ENCODE peak calls at places on chromosomes 11 and 22, in nine cellular contexts. O is thoracic aorta, E is left ventricle myocardium inferior, F is fibroblast of lung, D is neuronal stem cell, U is tibial nerve, R is prostate gland, Y is lower lobe of right lung, H is body of pancreas. L is an unnamed sample.
A peak's percentile ranks its signal among the peaks of the same experiment; 100 is the strongest.

GRCh38 chr11:12280838-12281565 is 96.4 kb upstream of the PARVA start:
- DNase-seq in Y (no peak), F (peak; percentile 83), E (no peak), H (peak; percentile 3), D (no peak), R (no peak), U (no peak), O (no peak), L (peak; percentile 58)

GRCh38 chr11:126135182-126136176 is 72.8 kb upstream of the CDON start:
- DNase-seq in H (no peak), R (no peak), Y (no peak), E (no peak), O (no peak), U (no peak), D (no peak), F (no peak), L (no peak)

GRCh38 chr11:1323779-1324178 is 14.3 kb upstream of the TOLLIP start:
- DNase-seq in F (no peak), H (no peak), D (no peak), R (no peak), E (no peak), Y (no peak), O (no peak), U (no peak), L (no peak)

GRCh38 chr11:88979641-88980040 is 86.1 kb downstream of the GRM5 start:
- DNase-seq in H (no peak), D (no peak), F (peak; percentile 91), E (no peak), Y (no peak), R (no peak), O (no peak), U (no peak), L (no peak)

GRCh38 chr22:37507731-37508130 is 11.5 kb downstream of the CARD10 start:
- DNase-seq in R (no peak), F (no peak), H (no peak), D (no peak), U (no peak), O (no peak), E (no peak), Y (no peak), L (no peak)

GRCh38 chr22:47144791-47145425 is 382.5 kb downstream of the TBC1D22A start:
- DNase-seq in R (peak; percentile 91), E (no peak), F (no peak), U (no peak), D (no peak), O (no peak), Y (no peak), H (peak; percentile 95), L (no peak)

GRCh38 chr22:46564084-46564714 is 26.8 kb upstream of the CELSR1 start:
- DNase-seq in U (no peak), O (no peak), D (no peak), H (no peak), E (peak; percentile 53), R (no peak), Y (no peak), F (no peak), L (no peak)

GRCh38 chr11:2661173-2662023 is 38.4 kb downstream of the KCNQ1OT1 start:
- DNase-seq in D (no peak), O (no peak), Y (no peak), U (no peak), R (no peak), H (no peak), E (no peak), F (no peak), L (no peak)

GRCh38 chr22:22422629-22423112 is 85.9 kb downstream of the ZNF280B start:
- DNase-seq in U (peak; percentile 39), H (peak; percentile 64), Y (peak; percentile 70), F (peak; percentile 42), E (peak; percentile 59), D (peak; percentile 70), R (no peak), O (no peak), L (peak; percentile 69)

GRCh38 chr22:22423681-22424080 is 84.9 kb downstream of the ZNF280B start:
- DNase-seq in O (no peak), Y (no peak), H (no peak), F (no peak), R (no peak), E (no peak), D (no peak), U (no peak), L (no peak)

GRCh38 chr22:22420580-22420979 is 88.0 kb downstream of the ZNF280B start:
- DNase-seq in D (no peak), F (no peak), H (no peak), Y (no peak), R (no peak), U (no peak), O (no peak), E (no peak), L (no peak)

GRCh38 chr22:22418957-22419356 is 89.6 kb downstream of the ZNF280B start:
- DNase-seq in E (no peak), O (no peak), Y (no peak), H (no peak), U (no peak), F (no peak), R (no peak), D (no peak), L (no peak)

GRCh38 chr22:22421392-22421791 is 87.2 kb downstream of the ZNF280B start:
- DNase-seq in Y (no peak), R (no peak), F (no peak), U (no peak), O (no peak), E (no peak), D (no peak), H (no peak), L (no peak)
- H3K27me3 ChIP-seq in Y (peaks cover 26% of the 10 kb centered on the region), R (peaks cover 4% of the 10 kb centered on the region), F (no peaks in the 10 kb centered on the region), U (peaks cover 17% of the 10 kb centered on the region), O (no peaks in the 10 kb centered on the region), E (peaks cover 97% of the 10 kb centered on the region), D (peaks cover 25% of the 10 kb centered on the region), H (no peaks in the 10 kb centered on the region), L (peaks cover 21% of the 10 kb centered on the region)

GRCh38 chr11:45285931-45286632 is at the start of gene SYT13:
- DNase-seq in D (peak; percentile 54), R (peak; percentile 60), O (no peak), F (peak; percentile 13), H (peak; percentile 73), U (no peak), E (no peak), Y (no peak), L (no peak)
- H3K27ac ChIP-seq in D (no peak within 1 kb of the TSS), R (peak within 1 kb of the TSS; percentile 2), O (no peak within 1 kb of the TSS), F (no peak within 1 kb of the TSS), H (no peak within 1 kb of the TSS), U (peak within 1 kb of the TSS; percentile 17), E (no peak within 1 kb of the TSS), Y (no peak within 1 kb of the TSS), L (no peak within 1 kb of the TSS)

GRCh38 chr11:69984457-69985261 is 93.5 kb upstream of the ANO1 start:
- DNase-seq in Y (no peak), R (no peak), D (no peak), F (peak; percentile 19), U (no peak), O (no peak), H (no peak), E (no peak), L (no peak)

GRCh38 chr11:69985331-69985653 is 92.8 kb upstream of the ANO1 start:
- DNase-seq in O (no peak), H (no peak), E (no peak), F (no peak), U (no peak), R (no peak), D (no peak), Y (no peak), L (no peak)

GRCh38 chr11:69985654-69986420 is 92.3 kb upstream of the ANO1 start:
- DNase-seq in U (no peak), Y (no peak), E (no peak), R (no peak), O (no peak), H (no peak), F (no peak), D (no peak), L (no peak)

GRCh38 chr11:69983897-69984438 is 94.1 kb upstream of the ANO1 start:
- DNase-seq in H (no peak), O (no peak), F (no peak), U (no peak), R (no peak), Y (no peak), D (no peak), E (no peak), L (no peak)

DNA sequence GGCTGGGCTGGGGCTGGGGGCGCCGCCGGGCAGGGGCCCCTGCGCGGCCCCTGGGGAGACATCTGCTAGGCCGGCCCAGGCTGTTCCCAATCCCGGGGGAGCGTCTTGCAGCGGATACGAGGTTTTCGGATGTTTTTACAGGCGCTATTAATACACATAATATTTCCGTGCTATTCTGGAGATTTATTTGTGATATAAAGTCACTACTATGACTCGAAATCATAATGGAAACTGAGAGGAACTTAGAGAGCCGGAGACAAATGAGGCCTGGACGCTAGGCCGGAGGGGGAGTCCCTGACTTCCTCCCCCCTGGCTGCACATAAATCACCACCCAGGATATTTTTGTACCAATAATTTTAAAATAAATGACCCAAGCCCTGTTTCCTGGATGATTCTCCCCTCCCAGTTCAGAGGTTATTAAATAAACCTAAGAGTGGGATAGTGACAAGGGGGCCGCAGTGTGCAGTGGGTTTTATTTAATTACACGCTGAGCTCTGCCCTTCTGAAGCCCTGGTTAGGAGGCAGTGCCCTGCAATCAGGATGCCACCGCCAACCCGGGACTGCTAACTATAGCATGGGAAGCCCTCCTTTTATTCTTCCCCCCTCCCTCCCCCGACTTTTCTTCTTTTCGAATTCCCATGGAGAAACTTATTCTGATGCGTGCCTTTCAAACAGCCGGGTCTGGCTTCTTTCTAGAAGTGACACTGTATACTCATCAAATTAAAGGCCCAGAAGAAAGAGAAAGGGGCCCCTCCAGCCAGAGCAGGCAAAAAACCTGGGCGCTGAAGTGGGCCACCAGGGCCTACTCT is 91.5 kb upstream of the ANO1 start:
- DNase-seq in O (no peak), D (no peak), F (no peak), E (peak; percentile 25), R (no peak), Y (no peak), H (no peak), U (no peak), L (no peak)
- H3K27me3 ChIP-seq in O (no peaks in the 10 kb centered on the region), D (peaks cover 79% of the 10 kb centered on the region), F (peaks cover 19% of the 10 kb centered on the region), E (peaks cover 88% of the 10 kb centered on the region), R (peaks cover 12% of the 10 kb centered on the region), Y (peaks cover 65% of the 10 kb centered on the region), H (no peaks in the 10 kb centered on the region), U (peaks cover 46% of the 10 kb centered on the region), L (peaks cover 24% of the 10 kb centered on the region)

GRCh38 chr11:76790251-76790650 is 7.1 kb downstream of the TSKU start:
- DNase-seq in O (no peak), D (no peak), U (no peak), R (no peak), E (no peak), F (no peak), H (no peak), Y (no peak), L (no peak)

GRCh38 chr11:76793834-76794291 is 10.7 kb downstream of the TSKU start:
- DNase-seq in E (no peak), F (no peak), H (no peak), R (no peak), Y (no peak), O (no peak), U (no peak), D (no peak), L (no peak)

GRCh38 chr11:76792505-76793264 is 9.5 kb downstream of the TSKU start:
- DNase-seq in H (no peak), Y (no peak), F (no peak), O (no peak), R (no peak), U (no peak), D (no peak), E (no peak), L (no peak)

GRCh38 chr11:76793391-76793811 is 10.2 kb downstream of the TSKU start:
- DNase-seq in U (no peak), R (no peak), E (no peak), O (no peak), H (peak; percentile 19), D (peak; percentile 61), Y (no peak), F (no peak), L (no peak)

DNA sequence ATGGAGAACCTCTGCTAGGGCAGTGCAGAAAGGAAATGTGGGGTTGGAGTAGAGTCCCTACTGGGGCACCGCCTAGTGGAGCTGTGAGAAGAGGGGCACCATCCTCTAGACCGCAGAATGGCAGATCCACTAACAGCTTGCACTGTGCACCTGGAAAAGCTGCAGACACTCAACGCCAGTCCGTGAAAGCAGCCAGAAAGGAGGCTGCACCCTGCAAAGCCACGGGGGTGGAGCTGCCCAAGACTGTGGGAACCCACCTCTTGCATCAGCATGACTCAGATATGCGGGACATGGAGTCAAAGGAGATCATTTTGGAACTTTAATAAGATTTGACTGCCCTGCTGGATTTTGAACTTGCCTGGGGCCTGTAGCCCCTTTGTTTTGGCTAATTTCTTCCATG is 8.7 kb downstream of the TSKU start:
- DNase-seq in F (peak; percentile 79), U (no peak), E (no peak), Y (no peak), H (peak; percentile 52), O (no peak), R (no peak), D (no peak), L (peak; percentile 79)
- H3K27ac ChIP-seq in F (no peak overlapping the region), U (peak overlapping the region; percentile 12), E (peak overlapping the region; percentile 54), Y (no peak overlapping the region), H (no peak overlapping the region), O (no peak overlapping the region), R (peak overlapping the region; percentile 62), D (no peak overlapping the region), L (peak overlapping the region; percentile 72)

L was measured in brain microvascular endothelial cell.